ENCODE peak calls at places on chromosome 6, in four cellular contexts. One of them, this sample, is unnamed.

GRCh38 chr6:20600831-20601230 is 66.6 kb downstream of the CDKAL1 start:
- DNase-seq in K562: no peak
- DNase-seq in SK-N-SH: peak; percentile 18
- DNase-seq in GM12878: no peak
- DNase-seq in this sample: no peak

GRCh38 chr6:88238065-88238464 is 71.9 kb upstream of the CNR1 start:
- DNase-seq in K562: no peak
- DNase-seq in SK-N-SH: no peak
- DNase-seq in GM12878: peak; percentile 33
- DNase-seq in this sample: peak; percentile 51

GRCh38 chr6:165760803-165761185 is 97.8 kb upstream of the PDE10A start:
- DNase-seq in GM12878: no peak
- DNase-seq in SK-N-SH: no peak
- DNase-seq in K562: no peak
- DNase-seq in this sample: no peak

GRCh38 chr6:134029495-134030455 is 22.6 kb downstream of the SLC2A12 start:
- DNase-seq in SK-N-SH: peak; percentile 13
- DNase-seq in GM12878: no peak
- DNase-seq in K562: peak; percentile 10
- DNase-seq in this sample: no peak

GRCh38 chr6:17042422-17043147 is 59.3 kb upstream of the STMND1 start:
- DNase-seq in SK-N-SH: peak; percentile 28
- DNase-seq in GM12878: no peak
- DNase-seq in K562: no peak
- DNase-seq in this sample: peak; percentile 57

GRCh38 chr6:71205336-71205956 is 83.2 kb upstream of the OGFRL1 start:
- DNase-seq in GM12878: no peak
- DNase-seq in SK-N-SH: no peak
- DNase-seq in K562: no peak
- DNase-seq in this sample: no peak

GRCh38 chr6:147053311-147053921 is 150.8 kb upstream of the STXBP5 start:
- DNase-seq in SK-N-SH: no peak
- DNase-seq in GM12878: no peak
- DNase-seq in K562: no peak
- DNase-seq in this sample: no peak

GRCh38 chr6:41439524-41440418 is 104.4 kb downstream of the NCR2 start:
- DNase-seq in SK-N-SH: no peak
- DNase-seq in K562: no peak
- DNase-seq in GM12878: peak; percentile 67
- DNase-seq in this sample: no peak

GRCh38 chr6:169420912-169421543 is 167.4 kb upstream of the THBS2 start:
- DNase-seq in GM12878: no peak
- DNase-seq in K562: peak; percentile 71
- DNase-seq in SK-N-SH: peak; percentile 50
- DNase-seq in this sample: peak; percentile 74

GRCh38 chr6:47413752-47414516 is 63.7 kb upstream of the CD2AP start:
- DNase-seq in K562: peak; percentile 70
- DNase-seq in GM12878: peak; percentile 60
- DNase-seq in SK-N-SH: peak; percentile 45
- DNase-seq in this sample: no peak

GRCh38 chr6:5205877-5206840 is 54.6 kb downstream of the LYRM4 start:
- DNase-seq in GM12878: no peak
- DNase-seq in SK-N-SH: peak; percentile 23
- DNase-seq in K562: no peak
- DNase-seq in this sample: no peak
- TF ChIP-seq USF1 in GM12878: no peak
- TF ChIP-seq USF1 in SK-N-SH: no peak
- TF ChIP-seq USF1 in K562: no peak
- TF ChIP-seq USF1 in this sample: no peak

GRCh38 chr6:38350220-38350619 is 289.5 kb downstream of the BTBD9 start:
- DNase-seq in K562: no peak
- DNase-seq in GM12878: no peak
- DNase-seq in SK-N-SH: no peak
- DNase-seq in this sample: no peak
- TF ChIP-seq USF1 in K562: no peak
- TF ChIP-seq USF1 in GM12878: no peak
- TF ChIP-seq USF1 in SK-N-SH: no peak
- TF ChIP-seq USF1 in this sample: no peak

GRCh38 chr6:80156204-80156603 is 49.7 kb downstream of the BCKDHB start:
- DNase-seq in SK-N-SH: no peak
- DNase-seq in K562: no peak
- DNase-seq in GM12878: no peak
- DNase-seq in this sample: no peak

GRCh38 chr6:80154160-80154559 is 47.7 kb downstream of the BCKDHB start:
- DNase-seq in GM12878: no peak
- DNase-seq in SK-N-SH: peak; percentile 2
- DNase-seq in K562: no peak
- DNase-seq in this sample: no peak

GRCh38 chr6:80145921-80146320 is 39.5 kb downstream of the BCKDHB start:
- DNase-seq in GM12878: no peak
- DNase-seq in SK-N-SH: no peak
- DNase-seq in K562: no peak
- DNase-seq in this sample: no peak

GRCh38 chr6:80148220-80148619 is 41.7 kb downstream of the BCKDHB start:
- DNase-seq in SK-N-SH: no peak
- DNase-seq in GM12878: no peak
- DNase-seq in K562: no peak
- DNase-seq in this sample: no peak

GRCh38 chr6:80151641-80152040 is 45.2 kb downstream of the BCKDHB start:
- DNase-seq in K562: no peak
- DNase-seq in GM12878: no peak
- DNase-seq in SK-N-SH: no peak
- DNase-seq in this sample: no peak
- TF ChIP-seq USF1 in K562: no peak
- TF ChIP-seq USF1 in GM12878: no peak
- TF ChIP-seq USF1 in SK-N-SH: no peak
- TF ChIP-seq USF1 in this sample: no peak

GRCh38 chr6:28136585-28137457 is 4.9 kb upstream of the ZKSCAN8 start:
- DNase-seq in K562: peak; percentile 84
- DNase-seq in GM12878: peak; percentile 56
- DNase-seq in SK-N-SH: peak; percentile 79
- DNase-seq in this sample: peak; percentile 86
- TF ChIP-seq USF1 in K562: no peak
- TF ChIP-seq USF1 in GM12878: no peak
- TF ChIP-seq USF1 in SK-N-SH: no peak
- TF ChIP-seq USF1 in this sample: no peak

DNA sequence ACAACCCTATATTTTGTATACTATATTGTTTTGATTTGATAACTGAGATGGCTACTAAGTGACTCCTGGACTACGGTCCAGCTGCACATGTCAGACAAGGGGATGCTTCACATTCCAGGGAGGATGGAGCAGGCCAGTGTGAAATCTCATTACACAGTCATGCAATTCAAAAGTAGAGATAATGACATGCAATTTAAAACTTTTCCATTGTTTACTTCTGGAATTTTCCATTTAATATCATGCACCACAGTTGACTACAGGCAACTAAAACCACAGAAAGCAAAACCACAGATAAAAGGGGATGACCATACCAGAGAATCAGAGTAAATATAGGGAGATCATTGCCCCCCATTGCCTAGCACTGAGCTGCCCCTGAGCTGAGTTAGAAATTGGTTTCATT is 366.4 kb downstream of the BTBD9 start:
- DNase-seq in K562: no peak
- DNase-seq in GM12878: no peak
- DNase-seq in SK-N-SH: no peak
- DNase-seq in this sample: no peak
- TF ChIP-seq USF1 in K562: no peak
- TF ChIP-seq USF1 in GM12878: no peak
- TF ChIP-seq USF1 in SK-N-SH: no peak
- TF ChIP-seq USF1 in this sample: no peak

DNA sequence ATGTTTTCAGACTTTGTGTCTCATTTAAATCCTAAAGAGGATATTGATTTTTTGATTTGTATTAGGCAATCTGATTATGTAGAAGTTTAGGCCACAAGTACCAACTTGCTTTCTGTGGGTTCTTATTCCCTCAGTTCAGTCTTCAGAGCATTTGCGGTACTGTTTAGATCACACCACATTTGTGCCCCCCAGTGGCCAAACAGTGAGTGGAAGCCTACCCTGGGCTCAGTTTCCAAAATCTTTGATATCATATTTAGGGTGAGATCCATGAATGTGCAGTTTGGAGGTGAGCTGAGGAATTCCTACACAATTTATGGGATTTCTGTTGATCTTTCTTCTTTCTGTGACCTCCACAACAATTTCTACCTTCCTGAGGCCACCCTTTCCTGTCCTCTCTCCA is 92.3 kb upstream of the FUT9 start:
- DNase-seq in K562: peak; percentile 15
- DNase-seq in GM12878: no peak
- DNase-seq in SK-N-SH: peak; percentile 10
- DNase-seq in this sample: peak; percentile 53
- TF ChIP-seq USF1 in K562: no peak
- TF ChIP-seq USF1 in GM12878: no peak
- TF ChIP-seq USF1 in SK-N-SH: no peak
- TF ChIP-seq USF1 in this sample: no peak

GRCh38 chr6:107560657-107561056 is 70.7 kb downstream of the SOBP start:
- DNase-seq in GM12878: no peak
- DNase-seq in SK-N-SH: no peak
- DNase-seq in K562: no peak
- DNase-seq in this sample: no peak
- TF ChIP-seq USF1 in GM12878: no peak
- TF ChIP-seq USF1 in SK-N-SH: no peak
- TF ChIP-seq USF1 in K562: no peak
- TF ChIP-seq USF1 in this sample: no peak

DNA sequence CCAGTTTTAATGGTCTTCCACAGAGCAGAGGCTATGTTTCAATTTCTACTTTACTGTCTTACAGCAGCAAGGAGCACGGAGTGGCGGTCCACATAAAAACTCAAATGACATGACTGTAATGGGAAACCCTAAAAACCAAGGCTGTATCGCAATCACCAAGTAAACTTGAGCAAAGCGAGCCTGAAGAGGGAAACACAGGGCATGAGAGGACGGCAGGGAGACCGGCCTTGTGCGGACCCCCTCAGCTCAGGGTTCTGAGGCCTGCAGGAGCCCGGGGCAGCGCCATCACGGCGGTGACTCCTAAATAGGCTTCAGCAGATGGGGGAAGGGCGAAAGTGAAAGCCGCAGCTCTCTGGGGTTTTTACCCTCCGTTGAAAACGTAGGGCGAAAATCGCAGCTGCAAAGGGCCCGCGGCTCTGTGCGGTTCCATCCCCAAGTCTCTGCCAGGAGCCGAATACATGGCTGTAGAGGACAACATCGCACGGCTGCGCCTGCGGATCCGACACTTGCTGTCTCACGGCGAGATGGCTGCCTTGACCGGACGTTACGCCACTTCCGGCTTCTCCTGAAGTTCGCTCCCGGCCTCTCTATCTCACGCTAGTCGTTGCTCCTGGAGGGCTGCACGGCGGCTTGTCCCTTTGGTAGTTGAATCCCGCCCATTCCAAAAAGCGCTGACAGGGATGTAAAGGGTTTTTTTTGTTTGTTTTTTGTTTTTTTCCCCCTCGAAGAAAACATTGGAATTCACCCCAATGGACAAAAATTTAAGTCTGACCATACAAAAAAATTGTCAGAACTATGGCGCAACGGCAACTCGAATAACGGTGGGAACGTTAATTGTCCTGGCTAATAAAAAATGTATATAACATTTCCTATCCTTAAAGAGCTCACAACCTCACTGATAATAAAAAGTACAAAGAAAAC is at the start of gene PSMB1:
- DNase-seq in SK-N-SH: peak; percentile 80
- DNase-seq in K562: peak; percentile 81
- DNase-seq in GM12878: peak; percentile 60
- DNase-seq in this sample: peak; percentile 93
- TF ChIP-seq USF1 in SK-N-SH: no peak
- TF ChIP-seq USF1 in K562: no peak
- TF ChIP-seq USF1 in GM12878: no peak
- TF ChIP-seq USF1 in this sample: no peak

This sample was measured in WTC11.